ENCODE peak calls at places on chromosomes 13 and 19, in nine cellular contexts. B, I, K, S, N, M, V, P and F are unnamed samples.

GRCh38 chr13:99311748-99312492 is 4.7 kb upstream of the GPR183 start:
- DNase-seq in B (no peak), I (no peak), K (no peak), S (no peak), N (no peak), M (no peak), V (no peak), P (no peak), F (no peak)

GRCh38 chr19:35178701-35179100 is 24.2 kb downstream of the FXYD5 start:
- DNase-seq in B (no peak), I (no peak), K (no peak), S (no peak), N (no peak), M (peak; percentile 69), V (no peak), P (no peak), F (no peak)

GRCh38 chr13:80551650-80552497 is 210.9 kb upstream of the SPRY2 start:
- DNase-seq in B (no peak), I (no peak), K (no peak), S (no peak), N (no peak), M (no peak), V (no peak), P (no peak), F (no peak)

GRCh38 chr13:109699628-109700071 is 86.7 kb downstream of the IRS2 start:
- DNase-seq in B (no peak), I (no peak), K (no peak), S (no peak), N (no peak), M (no peak), V (no peak), P (no peak), F (no peak)

GRCh38 chr13:33213797-33214196 is 71.8 kb downstream of the STARD13 start:
- DNase-seq in B (no peak), I (no peak), K (no peak), S (no peak), N (no peak), M (no peak), V (no peak), P (no peak), F (no peak)

GRCh38 chr19:41862445-41862986 is 2.5 kb downstream of the RPS19 start:
- DNase-seq in B (no peak), I (no peak), K (no peak), S (no peak), N (no peak), M (no peak), V (no peak), P (no peak), F (no peak)

GRCh38 chr13:23715092-23715761 is 145.0 kb downstream of the TNFRSF19 start:
- DNase-seq in B (no peak), I (peak; percentile 72), K (no peak), S (no peak), N (no peak), M (no peak), V (no peak), P (no peak), F (no peak)

GRCh38 chr13:102203718-102204117 is 198.1 kb downstream of the FGF14 start:
- DNase-seq in B (no peak), I (no peak), K (no peak), S (no peak), N (no peak), M (no peak), V (no peak), P (no peak), F (no peak)

GRCh38 chr13:22703601-22704209 is 477.1 kb upstream of the SGCG start:
- DNase-seq in B (no peak), I (no peak), K (no peak), S (no peak), N (no peak), M (no peak), V (no peak), P (no peak), F (no peak)

GRCh38 chr13:40161931-40162330 is 504.5 kb downstream of the FOXO1 start:
- DNase-seq in B (no peak), I (no peak), K (no peak), S (no peak), N (no peak), M (no peak), V (no peak), P (no peak), F (no peak)

GRCh38 chr19:1717200-1717969 is 35.9 kb upstream of the ONECUT3 start:
- DNase-seq in B (no peak), I (no peak), K (no peak), S (no peak), N (no peak), M (no peak), V (no peak), P (no peak), F (no peak)

GRCh38 chr19:13055213-13056051 is 47.2 kb downstream of the LYL1 start:
- DNase-seq in B (peak; percentile 83), I (no peak), K (peak; percentile 93), S (peak; percentile 73), N (no peak), M (peak; percentile 97), V (peak; percentile 83), P (peak; percentile 83), F (no peak)

GRCh38 chr19:44807652-44808462 is 1.0 kb upstream of the BCAM start:
- DNase-seq in B (peak; percentile 46), I (peak; percentile 56), K (no peak), S (peak; percentile 80), N (peak; percentile 63), M (peak; percentile 25), V (no peak), P (peak; percentile 61), F (no peak)

GRCh38 chr19:46786236-46787039 is 2.0 kb downstream of the SLC1A5 start:
- DNase-seq in B (no peak), I (peak; percentile 59), K (peak; percentile 77), S (peak; percentile 78), N (peak; percentile 40), M (peak; percentile 95), V (peak; percentile 70), P (peak; percentile 88), F (peak; percentile 62)

GRCh38 chr19:19822148-19822429 is 539 bp upstream of the ZNF506 start:
- DNase-seq in B (no peak), I (no peak), K (no peak), S (no peak), N (no peak), M (peak; percentile 0), V (no peak), P (no peak), F (no peak)

GRCh38 chr13:100818706-100819105 is 144.1 kb upstream of the TMTC4 start:
- DNase-seq in B (no peak), I (no peak), K (no peak), S (no peak), N (peak; percentile 65), M (no peak), V (no peak), P (no peak), F (no peak)

GRCh38 chr19:54133312-54133956 is 4.1 kb upstream of the CNOT3 start:
- DNase-seq in B (no peak), I (peak; percentile 54), K (no peak), S (no peak), N (no peak), M (peak; percentile 40), V (no peak), P (no peak), F (peak; percentile 30)

GRCh38 chr13:98291658-98292057 is 114.6 kb upstream of the RNF113B start:
- DNase-seq in B (no peak), I (no peak), K (no peak), S (no peak), N (no peak), M (no peak), V (no peak), P (no peak), F (no peak)

GRCh38 chr19:35039881-35040456 is 1.6 kb upstream of the HPN start:
- DNase-seq in B (no peak), I (no peak), K (no peak), S (no peak), N (no peak), M (no peak), V (no peak), P (no peak), F (no peak)

GRCh38 chr19:11849264-11849615 is 714 bp downstream of the ZNF439 start:
- DNase-seq in B (no peak), I (no peak), K (no peak), S (no peak), N (no peak), M (peak; percentile 1), V (no peak), P (no peak), F (no peak)

GRCh38 chr13:51071493-51071892 is 39.6 kb downstream of the C13orf42 start:
- DNase-seq in B (no peak), I (no peak), K (no peak), S (no peak), N (no peak), M (no peak), V (no peak), P (no peak), F (no peak)

GRCh38 chr19:13093407-13094284 is 9.0 kb downstream of the LYL1 start:
- DNase-seq in B (peak; percentile 87), I (peak; percentile 68), K (peak; percentile 90), S (peak; percentile 90), N (peak; percentile 81), M (peak; percentile 83), V (peak; percentile 84), P (peak; percentile 95), F (peak; percentile 56)

GRCh38 chr13:107753748-107754147 is 461.6 kb downstream of the LIG4 start:
- DNase-seq in B (no peak), I (no peak), K (no peak), S (no peak), N (no peak), M (no peak), V (no peak), P (no peak), F (no peak)